ENCODE peak calls at places on chromosomes 13 and 19, in six cellular contexts. One of them, this sample, is unnamed.

GRCh38 chr13:41579168-41579567 is 121.8 kb downstream of the RGCC start:
- DNase-seq in CD8-positive, alpha-beta T cell: no peak
- DNase-seq in astrocyte of the spinal cord: no peak
- DNase-seq in IMR-90: no peak
- DNase-seq in uterus: no peak
- DNase-seq in spleen: no peak
- DNase-seq in this sample: no peak

GRCh38 chr13:113974304-113975281 is 717 bp upstream of the C13orf46 start:
- DNase-seq in astrocyte of the spinal cord: no peak
- DNase-seq in CD8-positive, alpha-beta T cell: no peak
- DNase-seq in uterus: no peak
- DNase-seq in IMR-90: no peak
- DNase-seq in spleen: peak; percentile 70
- DNase-seq in this sample: no peak

GRCh38 chr13:24605923-24606372 is 74.3 kb upstream of the ATP12A start:
- DNase-seq in uterus: no peak
- DNase-seq in IMR-90: peak; percentile 11
- DNase-seq in CD8-positive, alpha-beta T cell: peak; percentile 71
- DNase-seq in astrocyte of the spinal cord: no peak
- DNase-seq in spleen: no peak
- DNase-seq in this sample: peak; percentile 48

GRCh38 chr19:11381535-11382369 is 2.4 kb downstream of the EPOR start:
- DNase-seq in IMR-90: peak; percentile 88
- DNase-seq in uterus: no peak
- DNase-seq in CD8-positive, alpha-beta T cell: no peak
- DNase-seq in spleen: peak; percentile 95
- DNase-seq in astrocyte of the spinal cord: peak; percentile 80
- DNase-seq in this sample: peak; percentile 63

GRCh38 chr19:37251308-37252229 is 33.6 kb downstream of the ZNF383 start:
- DNase-seq in spleen: peak; percentile 88
- DNase-seq in CD8-positive, alpha-beta T cell: no peak
- DNase-seq in IMR-90: peak; percentile 97
- DNase-seq in uterus: peak; percentile 75
- DNase-seq in astrocyte of the spinal cord: peak; percentile 97
- DNase-seq in this sample: peak; percentile 97

GRCh38 chr19:37007587-37008220 is 70.5 kb upstream of the ZNF420 start:
- DNase-seq in astrocyte of the spinal cord: peak; percentile 62
- DNase-seq in CD8-positive, alpha-beta T cell: peak; percentile 53
- DNase-seq in spleen: peak; percentile 81
- DNase-seq in IMR-90: no peak
- DNase-seq in uterus: no peak
- DNase-seq in this sample: no peak

GRCh38 chr19:52524086-52524485 is 3.4 kb upstream of the ZNF808 start:
- DNase-seq in spleen: no peak
- DNase-seq in CD8-positive, alpha-beta T cell: no peak
- DNase-seq in uterus: no peak
- DNase-seq in astrocyte of the spinal cord: no peak
- DNase-seq in IMR-90: no peak
- DNase-seq in this sample: no peak

GRCh38 chr13:94079876-94080275 is 399.6 kb downstream of the DCT start:
- DNase-seq in spleen: no peak
- DNase-seq in CD8-positive, alpha-beta T cell: no peak
- DNase-seq in astrocyte of the spinal cord: peak; percentile 64
- DNase-seq in uterus: no peak
- DNase-seq in IMR-90: peak; percentile 54
- DNase-seq in this sample: peak; percentile 58

GRCh38 chr13:94641432-94641941 is 39.8 kb downstream of the GPR180 start:
- DNase-seq in astrocyte of the spinal cord: peak; percentile 86
- DNase-seq in spleen: no peak
- DNase-seq in CD8-positive, alpha-beta T cell: no peak
- DNase-seq in IMR-90: peak; percentile 86
- DNase-seq in uterus: no peak
- DNase-seq in this sample: peak; percentile 93

GRCh38 chr19:800360-801029 is 3.2 kb downstream of the PTBP1 start:
- DNase-seq in astrocyte of the spinal cord: no peak
- DNase-seq in uterus: peak; percentile 53
- DNase-seq in CD8-positive, alpha-beta T cell: no peak
- DNase-seq in IMR-90: no peak
- DNase-seq in spleen: no peak
- DNase-seq in this sample: peak; percentile 61

GRCh38 chr13:39676315-39676876 is 20.9 kb downstream of the COG6 start:
- DNase-seq in CD8-positive, alpha-beta T cell: no peak
- DNase-seq in uterus: peak; percentile 23
- DNase-seq in spleen: no peak
- DNase-seq in IMR-90: peak; percentile 39
- DNase-seq in astrocyte of the spinal cord: peak; percentile 62
- DNase-seq in this sample: peak; percentile 75

GRCh38 chr13:32825481-32825880 is 190.7 kb upstream of the KL start:
- DNase-seq in spleen: no peak
- DNase-seq in IMR-90: no peak
- DNase-seq in astrocyte of the spinal cord: no peak
- DNase-seq in uterus: no peak
- DNase-seq in CD8-positive, alpha-beta T cell: no peak
- DNase-seq in this sample: no peak

GRCh38 chr19:31693131-31693700 is 344.0 kb upstream of the TSHZ3 start:
- DNase-seq in spleen: no peak
- DNase-seq in IMR-90: no peak
- DNase-seq in CD8-positive, alpha-beta T cell: no peak
- DNase-seq in astrocyte of the spinal cord: no peak
- DNase-seq in uterus: no peak
- DNase-seq in this sample: no peak

GRCh38 chr13:60433505-60433904 is 36.5 kb downstream of the TDRD3 start:
- DNase-seq in spleen: no peak
- DNase-seq in uterus: no peak
- DNase-seq in IMR-90: no peak
- DNase-seq in astrocyte of the spinal cord: no peak
- DNase-seq in CD8-positive, alpha-beta T cell: no peak
- DNase-seq in this sample: no peak

GRCh38 chr13:37338721-37339120 is 233.3 kb upstream of the CSNK1A1L start:
- DNase-seq in IMR-90: no peak
- DNase-seq in spleen: no peak
- DNase-seq in CD8-positive, alpha-beta T cell: no peak
- DNase-seq in astrocyte of the spinal cord: no peak
- DNase-seq in uterus: no peak
- DNase-seq in this sample: no peak

GRCh38 chr19:6059996-6060599 is 50.2 kb downstream of the RFX2 start:
- DNase-seq in uterus: no peak
- DNase-seq in spleen: no peak
- DNase-seq in astrocyte of the spinal cord: no peak
- DNase-seq in CD8-positive, alpha-beta T cell: peak; percentile 32
- DNase-seq in IMR-90: no peak
- DNase-seq in this sample: no peak

GRCh38 chr13:42363941-42364612 is 92.1 kb downstream of the AKAP11 start:
- DNase-seq in CD8-positive, alpha-beta T cell: no peak
- DNase-seq in spleen: no peak
- DNase-seq in uterus: no peak
- DNase-seq in IMR-90: peak; percentile 17
- DNase-seq in astrocyte of the spinal cord: peak; percentile 58
- DNase-seq in this sample: no peak

GRCh38 chr13:28401303-28402056 is 93.4 kb downstream of the FLT1 start:
- DNase-seq in spleen: no peak
- DNase-seq in astrocyte of the spinal cord: peak; percentile 22
- DNase-seq in uterus: no peak
- DNase-seq in IMR-90: peak; percentile 75
- DNase-seq in CD8-positive, alpha-beta T cell: no peak
- DNase-seq in this sample: peak; percentile 73

DNA sequence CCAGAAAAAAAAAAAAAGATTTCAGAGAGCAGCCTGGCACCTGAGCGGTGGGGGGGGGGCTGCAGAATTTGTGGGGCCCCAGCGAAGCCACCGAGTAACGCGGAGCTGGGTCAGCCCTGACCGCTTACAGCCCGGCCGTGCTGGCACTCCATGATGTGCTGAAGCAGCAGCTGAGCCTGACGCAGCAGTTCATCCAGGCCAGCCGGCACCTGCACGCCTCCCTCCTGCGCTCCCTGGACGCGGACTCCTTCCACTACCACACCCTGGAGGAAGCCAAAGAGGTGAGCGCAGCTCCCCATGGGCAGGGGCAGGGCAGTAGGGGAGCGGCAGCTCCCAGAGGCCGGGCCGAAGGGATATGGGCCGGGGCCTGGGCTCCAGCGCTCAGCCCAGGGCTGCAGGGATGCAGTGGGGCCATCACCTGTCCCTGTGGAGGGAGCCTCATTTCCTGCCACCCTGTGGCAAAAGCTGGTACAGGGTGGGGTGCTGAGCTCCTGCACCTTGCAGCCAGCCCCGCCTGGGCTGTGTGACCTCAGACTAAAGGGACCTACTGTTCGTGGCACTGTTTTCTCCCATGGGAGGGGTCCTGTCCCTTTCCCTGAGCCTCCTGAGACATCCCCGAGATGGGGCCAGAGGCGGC is 18.3 kb downstream of the C19orf44 start:
- DNase-seq in CD8-positive, alpha-beta T cell: no peak
- DNase-seq in IMR-90: no peak
- DNase-seq in astrocyte of the spinal cord: no peak
- DNase-seq in uterus: no peak
- DNase-seq in spleen: no peak
- DNase-seq in this sample: no peak
- TF ChIP-seq CTCF in CD8-positive, alpha-beta T cell: no peak
- TF ChIP-seq CTCF in IMR-90: no peak
- TF ChIP-seq CTCF in astrocyte of the spinal cord: no peak
- TF ChIP-seq CTCF in uterus: no peak
- TF ChIP-seq CTCF in spleen: no peak
- TF ChIP-seq CTCF in this sample: no peak

DNA sequence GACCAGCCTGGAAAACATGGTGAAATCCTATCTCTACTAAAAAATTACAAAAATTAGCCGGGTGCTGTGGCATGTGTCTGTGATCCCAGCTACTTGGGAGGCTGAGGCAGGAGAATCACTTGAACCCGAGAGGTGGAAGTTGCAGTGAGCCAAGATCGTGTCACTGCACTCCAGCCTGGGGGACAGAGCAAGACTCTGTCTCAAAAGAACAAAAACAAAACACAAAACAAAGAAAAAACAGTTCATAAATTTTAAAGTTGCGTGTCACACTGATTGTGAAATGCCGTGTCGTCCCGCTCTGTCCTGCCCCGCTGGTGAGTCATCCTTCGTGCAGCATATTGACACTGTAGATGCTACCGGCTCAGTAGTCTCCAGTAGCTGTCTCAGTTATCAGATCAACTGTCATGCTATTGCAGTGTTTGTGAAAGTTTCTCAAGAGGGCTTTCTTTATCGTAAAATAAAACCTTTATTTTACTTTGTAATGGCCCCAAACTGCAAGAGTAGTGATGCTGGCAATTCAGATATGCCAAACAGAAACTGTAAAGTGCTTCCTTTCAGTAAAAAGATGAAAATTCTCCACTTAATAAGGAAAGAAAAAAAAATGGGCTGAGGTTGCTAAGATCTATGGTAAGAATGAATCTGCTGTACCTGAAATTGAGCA is 36.4 kb upstream of the IGFL1 start:
- DNase-seq in uterus: no peak
- DNase-seq in spleen: no peak
- DNase-seq in astrocyte of the spinal cord: peak; percentile 17
- DNase-seq in CD8-positive, alpha-beta T cell: no peak
- DNase-seq in IMR-90: peak; percentile 51
- DNase-seq in this sample: peak; percentile 38
- H3K4me3 ChIP-seq in uterus: no peak overlapping the region
- H3K4me3 ChIP-seq in spleen: no peak overlapping the region
- H3K4me3 ChIP-seq in astrocyte of the spinal cord: no peak overlapping the region
- H3K4me3 ChIP-seq in CD8-positive, alpha-beta T cell: no peak overlapping the region
- H3K4me3 ChIP-seq in IMR-90: no peak overlapping the region
- H3K4me3 ChIP-seq in this sample: no peak overlapping the region

DNA sequence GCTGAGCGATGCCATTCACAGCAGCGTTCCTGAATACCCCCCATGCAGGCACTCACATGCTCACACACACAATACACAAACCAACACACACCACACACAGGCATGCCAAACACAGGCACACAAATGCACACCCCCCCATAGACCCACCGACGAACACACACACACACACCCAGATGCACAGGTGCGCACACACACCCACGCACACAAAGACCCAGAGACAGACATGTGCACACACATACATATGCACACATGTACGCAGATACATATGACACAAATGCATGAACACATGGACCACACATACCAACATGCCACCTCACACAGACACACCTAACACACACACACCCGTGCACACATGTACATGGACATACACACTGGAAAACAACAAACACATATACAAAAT is 7.0 kb upstream of the CSNK1G2 start:
- DNase-seq in CD8-positive, alpha-beta T cell: no peak
- DNase-seq in astrocyte of the spinal cord: no peak
- DNase-seq in spleen: no peak
- DNase-seq in uterus: no peak
- DNase-seq in IMR-90: no peak
- DNase-seq in this sample: no peak
- TF ChIP-seq CTCF in CD8-positive, alpha-beta T cell: no peak
- TF ChIP-seq CTCF in astrocyte of the spinal cord: no peak
- TF ChIP-seq CTCF in spleen: no peak
- TF ChIP-seq CTCF in uterus: no peak
- TF ChIP-seq CTCF in IMR-90: no peak
- TF ChIP-seq CTCF in this sample: no peak

GRCh38 chr19:18433735-18434398 is 4.1 kb downstream of the ISYNA1 start:
- DNase-seq in astrocyte of the spinal cord: no peak
- DNase-seq in uterus: peak; percentile 50
- DNase-seq in IMR-90: no peak
- DNase-seq in CD8-positive, alpha-beta T cell: no peak
- DNase-seq in spleen: peak; percentile 85
- DNase-seq in this sample: no peak

GRCh38 chr19:18435185-18435841 is 2.6 kb downstream of the ISYNA1 start:
- DNase-seq in IMR-90: no peak
- DNase-seq in astrocyte of the spinal cord: no peak
- DNase-seq in spleen: peak; percentile 79
- DNase-seq in uterus: peak; percentile 43
- DNase-seq in CD8-positive, alpha-beta T cell: no peak
- DNase-seq in this sample: no peak

GRCh38 chr19:18435848-18436631 is 1.9 kb downstream of the ISYNA1 start:
- DNase-seq in uterus: peak; percentile 39
- DNase-seq in astrocyte of the spinal cord: no peak
- DNase-seq in CD8-positive, alpha-beta T cell: no peak
- DNase-seq in IMR-90: no peak
- DNase-seq in spleen: peak; percentile 77
- DNase-seq in this sample: no peak

GRCh38 chr19:18433039-18433691 is 4.8 kb downstream of the ISYNA1 start:
- DNase-seq in astrocyte of the spinal cord: no peak
- DNase-seq in CD8-positive, alpha-beta T cell: peak; percentile 68
- DNase-seq in spleen: peak; percentile 92
- DNase-seq in IMR-90: no peak
- DNase-seq in uterus: peak; percentile 53
- DNase-seq in this sample: no peak

DNA sequence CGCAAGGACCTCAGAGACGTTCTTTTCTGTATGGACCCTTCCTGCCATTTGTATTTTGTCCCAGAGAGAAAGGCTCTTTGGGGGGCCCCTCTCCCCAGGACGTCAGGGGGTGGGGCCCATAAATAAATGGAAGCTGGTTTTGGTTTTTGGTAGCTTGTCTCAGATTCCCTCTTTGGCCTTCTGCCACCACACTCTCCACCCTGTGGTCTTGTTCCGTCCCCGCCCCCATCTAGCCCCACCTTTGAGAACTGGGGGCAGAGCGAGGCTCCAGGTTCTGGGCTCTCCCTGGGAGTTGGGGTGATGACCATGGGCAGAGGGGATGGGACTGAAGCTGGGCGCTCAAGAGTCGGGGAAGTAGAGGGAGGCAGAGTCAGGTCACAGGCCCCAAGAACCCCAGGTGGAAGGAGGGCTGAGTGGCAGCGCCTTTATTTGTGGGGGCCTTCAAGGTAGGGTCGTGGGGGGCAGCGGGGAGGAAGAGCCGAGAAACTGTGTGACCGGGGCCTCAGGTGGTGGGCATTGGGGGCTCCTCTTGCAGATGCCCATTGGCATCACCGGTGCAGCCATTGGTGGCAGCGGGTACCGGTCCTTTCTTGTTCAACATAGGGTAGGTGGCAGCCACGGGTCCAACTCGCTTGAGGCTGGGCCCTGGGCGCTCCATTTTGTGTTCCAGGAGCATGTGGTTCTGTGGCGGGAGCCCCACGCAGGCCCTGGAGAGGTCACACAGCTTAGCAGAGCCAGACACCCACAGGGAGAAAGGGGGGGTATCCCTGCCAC is 3.3 kb downstream of the ISYNA1 start:
- DNase-seq in CD8-positive, alpha-beta T cell: no peak
- DNase-seq in spleen: no peak
- DNase-seq in IMR-90: no peak
- DNase-seq in uterus: peak; percentile 54
- DNase-seq in astrocyte of the spinal cord: no peak
- DNase-seq in this sample: no peak
- H3K4me3 ChIP-seq in CD8-positive, alpha-beta T cell: no peak overlapping the region
- H3K4me3 ChIP-seq in spleen: no peak overlapping the region
- H3K4me3 ChIP-seq in IMR-90: no peak overlapping the region
- H3K4me3 ChIP-seq in uterus: peak overlapping the region; percentile 41
- H3K4me3 ChIP-seq in astrocyte of the spinal cord: no peak overlapping the region
- H3K4me3 ChIP-seq in this sample: no peak overlapping the region